ENCODE peak calls at places on chromosomes 7 and 10, in four cellular contexts. One of them, this sample, is unnamed.

GRCh38 chr7:93715234-93715633 is 140.7 kb upstream of the CALCR start:
- DNase-seq in HepG2: peak; percentile 34
- DNase-seq in WTC11: peak; percentile 75
- DNase-seq in K562: peak; percentile 73
- DNase-seq in this sample: no peak

GRCh38 chr10:14670551-14671240 is 104.0 kb downstream of the FAM107B start:
- DNase-seq in HepG2: no peak
- DNase-seq in WTC11: no peak
- DNase-seq in K562: no peak
- DNase-seq in this sample: no peak

GRCh38 chr7:74193913-74194312 is 15.9 kb upstream of the LAT2 start:
- DNase-seq in HepG2: no peak
- DNase-seq in WTC11: no peak
- DNase-seq in K562: no peak
- DNase-seq in this sample: no peak

GRCh38 chr10:108323274-108323798 is 1158.8 kb upstream of the SORCS1 start:
- DNase-seq in WTC11: no peak
- DNase-seq in HepG2: no peak
- DNase-seq in K562: no peak
- DNase-seq in this sample: no peak

GRCh38 chr10:45418417-45418858 is 44.4 kb downstream of the ALOX5 start:
- DNase-seq in K562: no peak
- DNase-seq in HepG2: no peak
- DNase-seq in WTC11: no peak
- DNase-seq in this sample: no peak

GRCh38 chr7:105325225-105325904 is 63.4 kb downstream of the SRPK2 start:
- DNase-seq in HepG2: no peak
- DNase-seq in WTC11: no peak
- DNase-seq in K562: no peak
- DNase-seq in this sample: no peak

GRCh38 chr10:79192677-79193003 is 123.9 kb downstream of the ZMIZ1 start:
- DNase-seq in HepG2: no peak
- DNase-seq in K562: peak; percentile 38
- DNase-seq in WTC11: no peak
- DNase-seq in this sample: no peak

GRCh38 chr7:5345171-5345570 is 62.4 kb downstream of the SLC29A4 start:
- DNase-seq in WTC11: no peak
- DNase-seq in HepG2: no peak
- DNase-seq in K562: no peak
- DNase-seq in this sample: no peak

GRCh38 chr10:34889004-34889869 is 74.1 kb upstream of the PARD3 start:
- DNase-seq in WTC11: no peak
- DNase-seq in K562: no peak
- DNase-seq in HepG2: no peak
- DNase-seq in this sample: no peak

GRCh38 chr10:125848857-125849256 is 25.5 kb downstream of the BCCIP start:
- DNase-seq in WTC11: no peak
- DNase-seq in HepG2: no peak
- DNase-seq in K562: no peak
- DNase-seq in this sample: no peak
- TF ChIP-seq CREM in WTC11: no peak
- TF ChIP-seq CREM in HepG2: no peak
- TF ChIP-seq CREM in K562: no peak
- TF ChIP-seq CREM in this sample: no peak

GRCh38 chr10:55485827-55486226 is 684.8 kb upstream of the PCDH15 start:
- DNase-seq in HepG2: no peak
- DNase-seq in K562: no peak
- DNase-seq in WTC11: no peak
- DNase-seq in this sample: no peak

GRCh38 chr10:55495555-55495954 is 694.5 kb upstream of the PCDH15 start:
- DNase-seq in K562: no peak
- DNase-seq in HepG2: no peak
- DNase-seq in WTC11: no peak
- DNase-seq in this sample: no peak

DNA sequence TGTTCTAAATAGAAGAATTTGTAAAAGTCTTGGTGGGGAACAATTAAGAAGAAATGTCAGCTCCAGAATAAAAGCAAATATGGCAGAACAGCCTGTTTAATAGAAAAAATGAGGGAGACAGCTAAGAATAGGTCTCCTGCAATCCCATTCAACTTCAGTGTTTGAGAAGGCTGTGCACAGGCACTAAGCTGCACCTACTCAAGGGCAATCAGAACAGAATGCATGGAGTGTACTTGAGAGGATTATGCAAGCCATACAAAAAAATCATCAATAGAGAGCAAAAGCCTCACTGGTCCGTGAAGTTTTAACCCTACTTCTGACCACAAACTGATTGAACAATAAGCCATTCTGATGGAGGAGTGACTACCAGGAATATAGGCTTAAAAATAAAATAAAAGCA is 690.7 kb upstream of the PCDH15 start:
- DNase-seq in WTC11: no peak
- DNase-seq in HepG2: no peak
- DNase-seq in K562: no peak
- DNase-seq in this sample: no peak
- TF ChIP-seq CREM in WTC11: no peak
- TF ChIP-seq CREM in HepG2: no peak
- TF ChIP-seq CREM in K562: no peak
- TF ChIP-seq CREM in this sample: no peak

GRCh38 chr10:29600821-29601220 is 34.0 kb downstream of the SVIL start:
- DNase-seq in WTC11: no peak
- DNase-seq in HepG2: no peak
- DNase-seq in K562: no peak
- DNase-seq in this sample: no peak

GRCh38 chr10:29600067-29600466 is 34.7 kb downstream of the SVIL start:
- DNase-seq in WTC11: no peak
- DNase-seq in HepG2: no peak
- DNase-seq in K562: no peak
- DNase-seq in this sample: no peak

GRCh38 chr10:29607576-29607975 is 27.2 kb downstream of the SVIL start:
- DNase-seq in HepG2: no peak
- DNase-seq in WTC11: no peak
- DNase-seq in K562: no peak
- DNase-seq in this sample: no peak

GRCh38 chr10:29604291-29604825 is 30.4 kb downstream of the SVIL start:
- DNase-seq in WTC11: no peak
- DNase-seq in K562: no peak
- DNase-seq in HepG2: no peak
- DNase-seq in this sample: no peak

GRCh38 chr10:29603516-29603915 is 31.3 kb downstream of the SVIL start:
- DNase-seq in WTC11: no peak
- DNase-seq in K562: no peak
- DNase-seq in HepG2: no peak
- DNase-seq in this sample: no peak
- TF ChIP-seq CREM in WTC11: no peak
- TF ChIP-seq CREM in K562: no peak
- TF ChIP-seq CREM in HepG2: no peak
- TF ChIP-seq CREM in this sample: no peak

GRCh38 chr10:75922435-75922834 is 491.0 kb downstream of the LRMDA start:
- DNase-seq in K562: no peak
- DNase-seq in WTC11: no peak
- DNase-seq in HepG2: peak; percentile 10
- DNase-seq in this sample: no peak
- TF ChIP-seq CREM in K562: no peak
- TF ChIP-seq CREM in WTC11: no peak
- TF ChIP-seq CREM in HepG2: no peak
- TF ChIP-seq CREM in this sample: no peak

This sample was measured in GM12878.